ENCODE peak calls at places on chromosomes 5 and 9, in six cellular contexts. W is CD4-positive, alpha-beta T cell; P is neural crest cell; C is osteocyte; M is cardiac fibroblast; B is GM10248. N is an unnamed sample.

GRCh38 chr9:110104201-110104845 is 103.6 kb downstream of the C9orf152 start:
- DNase-seq in W (no peak), P (no peak), C (no peak), M (peak), B (no peak), N (no peak)

GRCh38 chr5:16995372-16995771 is 59.3 kb upstream of the MYO10 start:
- DNase-seq in W (no peak), P (no peak), C (no peak), M (no peak), B (no peak), N (no peak)

GRCh38 chr5:91058575-91058974 is 324.5 kb downstream of the ARRDC3 start:
- DNase-seq in W (no peak), P (no peak), C (no peak), M (no peak), B (no peak), N (no peak)

GRCh38 chr5:52342361-52342760 is 445.4 kb upstream of the ITGA1 start:
- DNase-seq in W (no peak), P (no peak), C (no peak), M (no peak), B (no peak), N (no peak)

GRCh38 chr5:150441813-150442698 is 7.5 kb downstream of the RPS14 start:
- DNase-seq in W (no peak), P (no peak), C (no peak), M (peak), B (no peak), N (no peak)

GRCh38 chr5:139104577-139105271 is 93.4 kb downstream of the SIL1 start:
- DNase-seq in W (no peak), P (no peak), C (no peak), M (peak), B (no peak), N (no peak)

GRCh38 chr5:149938272-149938671 is 6.3 kb downstream of the PDE6A start:
- DNase-seq in W (no peak), P (no peak), C (no peak), M (peak), B (no peak), N (no peak)

GRCh38 chr9:121252104-121252851 is 15.7 kb upstream of the GSN start:
- DNase-seq in W (no peak), P (no peak), C (no peak), M (no peak), B (no peak), N (no peak)

GRCh38 chr5:151589878-151590570 is 1.1 kb downstream of the FAT2 start:
- DNase-seq in W (no peak), P (no peak), C (no peak), M (no peak), B (no peak), N (no peak)

GRCh38 chr5:174082286-174082685 is 36.8 kb downstream of the NSG2 start:
- DNase-seq in W (no peak), P (no peak), C (no peak), M (no peak), B (no peak), N (no peak)

GRCh38 chr9:127955294-127956015 is 17.8 kb upstream of the DPM2 start:
- DNase-seq in W (peak), P (no peak), C (no peak), M (no peak), B (peak), N (no peak)
- TF ChIP-seq CTCF in W (peak), P (peak), C (peak), M (no peak), B (peak), N (no peak)

DNA sequence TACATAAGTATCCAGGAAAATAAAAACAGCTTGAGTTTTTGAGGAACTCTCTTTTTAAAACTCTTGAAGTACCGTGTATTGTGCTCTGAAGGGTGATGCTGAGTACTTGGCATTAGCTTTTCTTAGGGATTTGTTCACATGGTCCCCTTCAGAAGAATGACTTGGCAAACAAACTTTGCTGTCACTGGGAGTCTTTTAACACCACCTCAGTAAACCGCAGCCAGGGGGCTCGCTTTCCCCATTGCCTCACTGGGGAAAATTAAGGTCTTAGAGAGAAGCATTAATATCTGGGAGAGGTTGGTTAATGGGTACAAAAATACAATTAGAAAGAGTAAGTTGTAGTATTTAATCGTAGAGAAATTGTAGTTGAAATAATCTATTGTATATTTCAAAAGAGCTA is 105.9 kb upstream of the DAP start:
- DNase-seq in W (no peak), P (no peak), C (no peak), M (no peak), B (no peak), N (no peak)
- TF ChIP-seq CTCF in W (no peak), P (no peak), C (no peak), M (no peak), B (peak), N (no peak)

GRCh38 chr9:87684627-87685204 is 41.2 kb upstream of the CTSL start:
- DNase-seq in W (no peak), P (peak), C (no peak), M (peak), B (no peak), N (no peak)
- TF ChIP-seq CTCF in W (peak), P (peak), C (peak), M (peak), B (peak), N (no peak)

GRCh38 chr9:111399772-111400563 is 69.9 kb upstream of the OR2K2 start:
- DNase-seq in W (no peak), P (no peak), C (no peak), M (peak), B (no peak), N (no peak)
- TF ChIP-seq CTCF in W (no peak), P (peak), C (peak), M (peak), B (no peak), N (no peak)

GRCh38 chr5:32523625-32524024 is 61.7 kb upstream of the SUB1 start:
- DNase-seq in W (no peak), P (no peak), C (no peak), M (no peak), B (no peak), N (no peak)
- TF ChIP-seq CTCF in W (no peak), P (no peak), C (peak), M (no peak), B (peak), N (no peak)

DNA sequence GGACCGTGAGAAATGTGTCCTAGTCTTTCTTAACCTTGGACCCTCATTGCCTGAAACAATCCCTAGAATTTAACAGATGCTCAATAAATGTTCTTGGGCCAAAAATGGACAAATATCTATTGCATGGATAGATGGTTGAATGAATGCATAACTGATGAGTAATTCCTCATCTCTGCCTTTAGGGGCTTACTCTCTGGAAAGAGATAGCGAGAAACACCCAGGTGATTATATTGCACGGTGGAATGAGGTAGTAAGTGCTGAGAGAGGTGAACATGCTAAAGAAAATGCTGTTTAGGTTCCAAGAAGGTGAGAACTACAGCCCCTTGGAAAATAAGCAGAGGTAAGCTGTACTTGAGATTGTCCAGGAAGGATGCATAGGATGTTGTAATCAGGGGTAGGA is 426.4 kb downstream of the ARHGEF28 start:
- DNase-seq in W (no peak), P (no peak), C (no peak), M (no peak), B (no peak), N (no peak)
- TF ChIP-seq CTCF in W (no peak), P (no peak), C (no peak), M (peak), B (no peak), N (no peak)

N was measured in natural killer cell.